ENCODE peak calls at places on chromosome 13, in ten cellular contexts. One of them, this sample, is unnamed. For H3K36me3, the result is how much of the 10 kb centered on the place peaks cover.

GRCh38 chr13:95677564-95678386 is 836 bp downstream of the DNAJC3 start:
- DNase-seq in neural progenitor cell: peak
- DNase-seq in ovary: no peak
- DNase-seq in PC-3: peak
- DNase-seq in heart left ventricle: no peak
- DNase-seq in hepatocyte: peak
- DNase-seq in breast epithelium: no peak
- DNase-seq in thoracic aorta: no peak
- DNase-seq in H7: no peak
- DNase-seq in stomach: no peak
- DNase-seq in this sample: no peak

GRCh38 chr13:99227331-99227900 is 26.8 kb downstream of the UBAC2 start:
- DNase-seq in ovary: no peak
- DNase-seq in H7: no peak
- DNase-seq in heart left ventricle: no peak
- DNase-seq in neural progenitor cell: no peak
- DNase-seq in hepatocyte: no peak
- DNase-seq in breast epithelium: no peak
- DNase-seq in thoracic aorta: no peak
- DNase-seq in stomach: no peak
- DNase-seq in PC-3: no peak
- DNase-seq in this sample: no peak

GRCh38 chr13:44331912-44332840 is 41.4 kb upstream of the SERP2 start:
- DNase-seq in ovary: peak
- DNase-seq in stomach: no peak
- DNase-seq in neural progenitor cell: peak
- DNase-seq in thoracic aorta: peak
- DNase-seq in hepatocyte: peak
- DNase-seq in heart left ventricle: peak
- DNase-seq in breast epithelium: no peak
- DNase-seq in H7: peak
- DNase-seq in PC-3: peak
- DNase-seq in this sample: peak

GRCh38 chr13:80840313-80840976 is 499.5 kb upstream of the SPRY2 start:
- DNase-seq in H7: no peak
- DNase-seq in thoracic aorta: no peak
- DNase-seq in stomach: no peak
- DNase-seq in neural progenitor cell: peak
- DNase-seq in PC-3: peak
- DNase-seq in breast epithelium: no peak
- DNase-seq in hepatocyte: no peak
- DNase-seq in ovary: no peak
- DNase-seq in heart left ventricle: no peak
- DNase-seq in this sample: no peak

GRCh38 chr13:98273067-98273823 is 96.2 kb upstream of the RNF113B start:
- DNase-seq in thoracic aorta: no peak
- DNase-seq in H7: no peak
- DNase-seq in hepatocyte: peak
- DNase-seq in PC-3: no peak
- DNase-seq in breast epithelium: no peak
- DNase-seq in ovary: no peak
- DNase-seq in heart left ventricle: no peak
- DNase-seq in neural progenitor cell: no peak
- DNase-seq in stomach: no peak
- DNase-seq in this sample: no peak

GRCh38 chr13:101795025-101795424 is 342.6 kb downstream of the ITGBL1 start:
- DNase-seq in heart left ventricle: no peak
- DNase-seq in stomach: no peak
- DNase-seq in ovary: no peak
- DNase-seq in hepatocyte: no peak
- DNase-seq in H7: no peak
- DNase-seq in thoracic aorta: no peak
- DNase-seq in PC-3: no peak
- DNase-seq in neural progenitor cell: no peak
- DNase-seq in breast epithelium: no peak
- DNase-seq in this sample: no peak

GRCh38 chr13:19150712-19151228 is 30.9 kb downstream of the TUBA3C start:
- DNase-seq in neural progenitor cell: no peak
- DNase-seq in ovary: no peak
- DNase-seq in stomach: no peak
- DNase-seq in H7: peak
- DNase-seq in hepatocyte: no peak
- DNase-seq in breast epithelium: no peak
- DNase-seq in heart left ventricle: peak
- DNase-seq in PC-3: no peak
- DNase-seq in thoracic aorta: no peak
- DNase-seq in this sample: no peak

GRCh38 chr13:36357692-36358091 is 11.5 kb upstream of the SPART start:
- DNase-seq in ovary: peak
- DNase-seq in stomach: no peak
- DNase-seq in breast epithelium: no peak
- DNase-seq in hepatocyte: no peak
- DNase-seq in heart left ventricle: no peak
- DNase-seq in PC-3: no peak
- DNase-seq in neural progenitor cell: no peak
- DNase-seq in H7: no peak
- DNase-seq in thoracic aorta: no peak
- DNase-seq in this sample: no peak

GRCh38 chr13:113595131-113595530 is 10.6 kb downstream of the TFDP1 start:
- DNase-seq in H7: peak
- DNase-seq in hepatocyte: no peak
- DNase-seq in heart left ventricle: no peak
- DNase-seq in neural progenitor cell: no peak
- DNase-seq in stomach: peak
- DNase-seq in ovary: no peak
- DNase-seq in PC-3: no peak
- DNase-seq in breast epithelium: peak
- DNase-seq in thoracic aorta: no peak
- DNase-seq in this sample: peak

GRCh38 chr13:113591750-113592149 is 7.2 kb downstream of the TFDP1 start:
- DNase-seq in stomach: peak
- DNase-seq in hepatocyte: no peak
- DNase-seq in H7: peak
- DNase-seq in thoracic aorta: no peak
- DNase-seq in neural progenitor cell: no peak
- DNase-seq in heart left ventricle: no peak
- DNase-seq in ovary: peak
- DNase-seq in PC-3: no peak
- DNase-seq in breast epithelium: peak
- DNase-seq in this sample: peak

GRCh38 chr13:113589251-113589960 is 4.9 kb downstream of the TFDP1 start:
- DNase-seq in stomach: peak
- DNase-seq in heart left ventricle: peak
- DNase-seq in neural progenitor cell: no peak
- DNase-seq in PC-3: no peak
- DNase-seq in H7: peak
- DNase-seq in breast epithelium: peak
- DNase-seq in thoracic aorta: no peak
- DNase-seq in hepatocyte: no peak
- DNase-seq in ovary: peak
- DNase-seq in this sample: peak

GRCh38 chr13:113589961-113590339 is 5.4 kb downstream of the TFDP1 start:
- DNase-seq in H7: peak
- DNase-seq in breast epithelium: peak
- DNase-seq in neural progenitor cell: no peak
- DNase-seq in ovary: peak
- DNase-seq in stomach: peak
- DNase-seq in hepatocyte: no peak
- DNase-seq in PC-3: no peak
- DNase-seq in heart left ventricle: no peak
- DNase-seq in thoracic aorta: no peak
- DNase-seq in this sample: peak

DNA sequence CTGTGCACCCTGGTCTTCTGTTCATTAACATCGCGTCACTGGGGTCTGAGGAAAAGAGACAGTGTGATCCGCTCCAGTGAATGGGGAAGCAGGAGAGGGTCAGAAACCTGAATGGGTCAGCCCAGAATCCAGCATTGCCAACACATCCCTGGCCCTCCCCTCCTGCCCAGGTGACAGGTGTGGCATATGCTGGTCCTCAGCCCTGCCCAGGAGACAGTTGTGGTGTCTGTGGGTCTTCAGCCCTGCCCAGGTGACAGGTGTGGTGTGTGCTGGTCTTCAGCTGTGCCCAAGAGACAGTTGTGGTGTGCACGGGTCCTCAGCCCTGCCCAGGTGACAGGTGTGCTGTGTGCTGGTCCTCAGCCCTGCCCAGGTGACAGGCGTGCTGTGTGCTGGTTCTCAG is 8.0 kb downstream of the TFDP1 start:
- DNase-seq in PC-3: no peak
- DNase-seq in H7: peak
- DNase-seq in stomach: peak
- DNase-seq in hepatocyte: no peak
- DNase-seq in ovary: no peak
- DNase-seq in neural progenitor cell: no peak
- DNase-seq in thoracic aorta: no peak
- DNase-seq in breast epithelium: peak
- DNase-seq in heart left ventricle: no peak
- DNase-seq in this sample: peak
- H3K36me3 ChIP-seq in PC-3: under half
- H3K36me3 ChIP-seq in H7: under half
- H3K36me3 ChIP-seq in stomach: half or more
- H3K36me3 ChIP-seq in hepatocyte: under half
- H3K36me3 ChIP-seq in ovary: under half
- H3K36me3 ChIP-seq in neural progenitor cell: under half
- H3K36me3 ChIP-seq in thoracic aorta: under half
- H3K36me3 ChIP-seq in breast epithelium: under half
- H3K36me3 ChIP-seq in heart left ventricle: under half
- H3K36me3 ChIP-seq in this sample: half or more

GRCh38 chr13:110628952-110629701 is 13.8 kb downstream of the NAXD start:
- DNase-seq in breast epithelium: no peak
- DNase-seq in hepatocyte: peak
- DNase-seq in heart left ventricle: no peak
- DNase-seq in neural progenitor cell: no peak
- DNase-seq in stomach: no peak
- DNase-seq in thoracic aorta: no peak
- DNase-seq in ovary: no peak
- DNase-seq in H7: no peak
- DNase-seq in PC-3: no peak
- DNase-seq in this sample: peak

GRCh38 chr13:110627761-110628476 is 12.6 kb downstream of the NAXD start:
- DNase-seq in stomach: no peak
- DNase-seq in H7: peak
- DNase-seq in thoracic aorta: no peak
- DNase-seq in hepatocyte: no peak
- DNase-seq in ovary: no peak
- DNase-seq in neural progenitor cell: no peak
- DNase-seq in PC-3: no peak
- DNase-seq in heart left ventricle: no peak
- DNase-seq in breast epithelium: no peak
- DNase-seq in this sample: peak

GRCh38 chr13:110628477-110628793 is 13.1 kb downstream of the NAXD start:
- DNase-seq in heart left ventricle: peak
- DNase-seq in PC-3: no peak
- DNase-seq in thoracic aorta: no peak
- DNase-seq in H7: peak
- DNase-seq in stomach: no peak
- DNase-seq in breast epithelium: no peak
- DNase-seq in ovary: no peak
- DNase-seq in hepatocyte: peak
- DNase-seq in neural progenitor cell: no peak
- DNase-seq in this sample: peak

GRCh38 chr13:110629735-110630134 is 14.4 kb downstream of the NAXD start:
- DNase-seq in neural progenitor cell: no peak
- DNase-seq in ovary: no peak
- DNase-seq in breast epithelium: no peak
- DNase-seq in H7: no peak
- DNase-seq in heart left ventricle: no peak
- DNase-seq in hepatocyte: no peak
- DNase-seq in PC-3: no peak
- DNase-seq in thoracic aorta: no peak
- DNase-seq in stomach: no peak
- DNase-seq in this sample: no peak

DNA sequence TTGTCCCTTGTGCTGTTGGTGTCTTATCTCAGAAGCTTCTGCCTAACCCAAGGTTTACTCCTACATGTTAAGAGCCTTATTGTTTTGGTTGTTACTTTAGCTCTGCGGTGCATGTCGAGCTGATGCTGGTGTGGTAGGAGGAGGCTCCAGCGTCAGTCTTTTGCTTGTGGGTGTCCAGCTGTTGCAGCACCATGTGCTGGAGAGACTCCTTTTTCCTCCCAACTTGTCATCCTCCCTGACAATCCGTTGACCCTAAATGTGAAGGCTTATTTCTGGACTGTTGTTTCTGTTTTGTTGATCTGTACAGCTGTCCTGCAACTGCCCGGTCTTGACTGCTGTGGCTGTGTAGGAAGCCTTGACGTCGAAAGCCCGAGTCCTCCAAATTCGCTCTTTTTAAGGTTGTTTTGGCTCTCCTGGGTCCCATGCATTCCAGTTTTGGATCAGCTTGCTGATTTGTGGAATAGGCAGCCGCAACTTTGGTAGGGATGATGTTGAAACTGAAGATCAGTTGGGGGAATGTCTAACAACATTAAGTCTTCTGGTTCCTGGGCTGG is 15.3 kb downstream of the NAXD start:
- DNase-seq in stomach: no peak
- DNase-seq in PC-3: no peak
- DNase-seq in heart left ventricle: no peak
- DNase-seq in hepatocyte: no peak
- DNase-seq in ovary: no peak
- DNase-seq in breast epithelium: no peak
- DNase-seq in neural progenitor cell: no peak
- DNase-seq in H7: no peak
- DNase-seq in thoracic aorta: no peak
- DNase-seq in this sample: no peak
- H3K36me3 ChIP-seq in stomach: half or more
- H3K36me3 ChIP-seq in PC-3: under half
- H3K36me3 ChIP-seq in heart left ventricle: half or more
- H3K36me3 ChIP-seq in hepatocyte: under half
- H3K36me3 ChIP-seq in ovary: under half
- H3K36me3 ChIP-seq in breast epithelium: under half
- H3K36me3 ChIP-seq in neural progenitor cell: under half
- H3K36me3 ChIP-seq in H7: under half
- H3K36me3 ChIP-seq in thoracic aorta: under half
- H3K36me3 ChIP-seq in this sample: half or more

GRCh38 chr13:77222909-77223308 is 104.0 kb downstream of the MYCBP2 start:
- DNase-seq in neural progenitor cell: no peak
- DNase-seq in PC-3: no peak
- DNase-seq in ovary: no peak
- DNase-seq in hepatocyte: no peak
- DNase-seq in H7: no peak
- DNase-seq in stomach: no peak
- DNase-seq in thoracic aorta: no peak
- DNase-seq in heart left ventricle: no peak
- DNase-seq in breast epithelium: no peak
- DNase-seq in this sample: no peak

GRCh38 chr13:77222000-77222690 is 104.7 kb downstream of the MYCBP2 start:
- DNase-seq in H7: no peak
- DNase-seq in heart left ventricle: no peak
- DNase-seq in thoracic aorta: no peak
- DNase-seq in breast epithelium: no peak
- DNase-seq in stomach: no peak
- DNase-seq in PC-3: no peak
- DNase-seq in ovary: no peak
- DNase-seq in hepatocyte: no peak
- DNase-seq in neural progenitor cell: no peak
- DNase-seq in this sample: no peak

GRCh38 chr13:77230560-77230959 is 96.3 kb downstream of the MYCBP2 start:
- DNase-seq in stomach: no peak
- DNase-seq in neural progenitor cell: no peak
- DNase-seq in PC-3: no peak
- DNase-seq in breast epithelium: no peak
- DNase-seq in H7: no peak
- DNase-seq in ovary: no peak
- DNase-seq in thoracic aorta: no peak
- DNase-seq in hepatocyte: no peak
- DNase-seq in heart left ventricle: no peak
- DNase-seq in this sample: no peak

DNA sequence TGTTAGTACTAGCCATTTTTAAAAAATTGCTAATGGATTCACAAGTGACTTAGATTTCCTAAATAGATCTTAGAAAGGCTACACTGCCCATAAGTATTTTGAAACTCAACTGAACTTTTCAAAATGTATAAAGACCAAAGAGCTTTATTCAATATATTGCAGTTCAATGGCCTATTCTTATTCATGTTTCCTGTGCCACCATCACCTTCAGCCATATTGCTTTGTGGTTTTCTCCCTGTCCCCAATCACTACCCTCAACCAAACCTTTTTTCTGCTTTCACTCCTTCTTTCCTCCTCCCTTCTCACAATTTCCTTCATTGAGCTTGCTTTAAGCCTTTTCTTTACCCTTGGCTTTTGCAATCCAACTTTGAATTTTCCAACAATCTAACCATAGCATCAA is 100.9 kb downstream of the MYCBP2 start:
- DNase-seq in H7: no peak
- DNase-seq in ovary: no peak
- DNase-seq in breast epithelium: no peak
- DNase-seq in stomach: no peak
- DNase-seq in neural progenitor cell: no peak
- DNase-seq in thoracic aorta: no peak
- DNase-seq in PC-3: no peak
- DNase-seq in hepatocyte: no peak
- DNase-seq in heart left ventricle: no peak
- DNase-seq in this sample: no peak
- H3K36me3 ChIP-seq in H7: under half
- H3K36me3 ChIP-seq in ovary: under half
- H3K36me3 ChIP-seq in breast epithelium: under half
- H3K36me3 ChIP-seq in stomach: under half
- H3K36me3 ChIP-seq in neural progenitor cell: under half
- H3K36me3 ChIP-seq in thoracic aorta: under half
- H3K36me3 ChIP-seq in PC-3: under half
- H3K36me3 ChIP-seq in hepatocyte: under half
- H3K36me3 ChIP-seq in heart left ventricle: half or more
- H3K36me3 ChIP-seq in this sample: under half

GRCh38 chr13:39249971-39250370 is 211.7 kb downstream of the NHLRC3 start:
- DNase-seq in H7: no peak
- DNase-seq in hepatocyte: no peak
- DNase-seq in ovary: no peak
- DNase-seq in PC-3: no peak
- DNase-seq in stomach: no peak
- DNase-seq in thoracic aorta: no peak
- DNase-seq in breast epithelium: no peak
- DNase-seq in neural progenitor cell: no peak
- DNase-seq in heart left ventricle: no peak
- DNase-seq in this sample: no peak

GRCh38 chr13:39251340-39251739 is 213.1 kb downstream of the NHLRC3 start:
- DNase-seq in ovary: no peak
- DNase-seq in PC-3: no peak
- DNase-seq in thoracic aorta: no peak
- DNase-seq in stomach: no peak
- DNase-seq in H7: no peak
- DNase-seq in heart left ventricle: no peak
- DNase-seq in hepatocyte: no peak
- DNase-seq in neural progenitor cell: no peak
- DNase-seq in breast epithelium: no peak
- DNase-seq in this sample: no peak

GRCh38 chr13:39250440-39250839 is 212.2 kb downstream of the NHLRC3 start:
- DNase-seq in neural progenitor cell: no peak
- DNase-seq in hepatocyte: no peak
- DNase-seq in H7: no peak
- DNase-seq in PC-3: no peak
- DNase-seq in heart left ventricle: no peak
- DNase-seq in breast epithelium: no peak
- DNase-seq in stomach: no peak
- DNase-seq in thoracic aorta: no peak
- DNase-seq in ovary: no peak
- DNase-seq in this sample: no peak

GRCh38 chr13:39254606-39255005 is 216.3 kb downstream of the NHLRC3 start:
- DNase-seq in heart left ventricle: no peak
- DNase-seq in neural progenitor cell: no peak
- DNase-seq in PC-3: no peak
- DNase-seq in hepatocyte: no peak
- DNase-seq in thoracic aorta: no peak
- DNase-seq in ovary: no peak
- DNase-seq in H7: no peak
- DNase-seq in stomach: no peak
- DNase-seq in breast epithelium: no peak
- DNase-seq in this sample: no peak

GRCh38 chr13:39253774-39254173 is 215.5 kb downstream of the NHLRC3 start:
- DNase-seq in neural progenitor cell: no peak
- DNase-seq in stomach: no peak
- DNase-seq in heart left ventricle: no peak
- DNase-seq in hepatocyte: no peak
- DNase-seq in PC-3: no peak
- DNase-seq in ovary: no peak
- DNase-seq in thoracic aorta: no peak
- DNase-seq in H7: no peak
- DNase-seq in breast epithelium: no peak
- DNase-seq in this sample: no peak
- H3K36me3 ChIP-seq in neural progenitor cell: under half
- H3K36me3 ChIP-seq in stomach: under half
- H3K36me3 ChIP-seq in heart left ventricle: under half
- H3K36me3 ChIP-seq in hepatocyte: under half
- H3K36me3 ChIP-seq in PC-3: under half
- H3K36me3 ChIP-seq in ovary: under half
- H3K36me3 ChIP-seq in thoracic aorta: under half
- H3K36me3 ChIP-seq in H7: under half
- H3K36me3 ChIP-seq in breast epithelium: under half
- H3K36me3 ChIP-seq in this sample: under half

This sample was measured in WERI-Rb-1.